ENCODE peak calls at places on chromosomes 16 and 17, in nine cellular contexts. C is sigmoid colon; Q is activated CD4-positive, alpha-beta T cell treated with anti-CD3 and anti-CD28 coated beads, Interleukin-2, amount 10 ng/mL, durations not matched to agents 7 days and 5 days; D is NAMALWA; G is T-helper 22 cell; W is AG09309; S is T-cell; X is endothelial cell; P is T1000. Z is an unnamed sample.

GRCh38 chr16:23172549-23172948 is 10.0 kb upstream of the SCNN1G start:
- DNase-seq in Q (no peak), D (no peak), X (no peak), S (no peak), P (no peak), C (no peak), W (no peak), G (no peak), Z (no peak)

GRCh38 chr17:52995127-52995526 is 827.6 kb upstream of the KIF2B start:
- DNase-seq in X (no peak), G (no peak), D (no peak), C (no peak), W (no peak), Q (no peak), S (no peak), P (no peak), Z (no peak)

GRCh38 chr16:81921415-81921814 is 89.9 kb downstream of the SDR42E1 start:
- DNase-seq in G (no peak), X (no peak), D (no peak), Q (no peak), S (no peak), P (no peak), C (peak; percentile 63), W (no peak), Z (no peak)

GRCh38 chr16:57720142-57720575 is 15.4 kb upstream of the KATNB1 start:
- DNase-seq in D (peak; percentile 54), Q (peak; percentile 67), W (peak; percentile 8), P (no peak), G (no peak), S (peak; percentile 24), X (peak; percentile 79), C (no peak), Z (no peak)

GRCh38 chr17:27751622-27752490 is 48.5 kb downstream of the NOS2 start:
- DNase-seq in G (no peak), C (no peak), X (no peak), P (no peak), W (no peak), S (no peak), Q (no peak), D (no peak), Z (no peak)

GRCh38 chr17:3983945-3984484 is 19.8 kb upstream of the ATP2A3 start:
- DNase-seq in C (no peak), X (peak; percentile 56), W (no peak), D (no peak), Q (no peak), S (no peak), G (no peak), P (no peak), Z (no peak)

GRCh38 chr16:27847030-27847550 is 216.4 kb downstream of the GSG1L start:
- DNase-seq in P (no peak), G (no peak), C (peak; percentile 33), X (no peak), Q (no peak), S (no peak), W (no peak), D (no peak), Z (no peak)

GRCh38 chr17:48596735-48597491 is 3.3 kb upstream of the HOXB5 start:
- DNase-seq in X (no peak), C (peak; percentile 75), G (no peak), S (no peak), W (no peak), D (no peak), Q (no peak), P (no peak), Z (no peak)

GRCh38 chr17:78022425-78022824 is 63.9 kb downstream of the TNRC6C start:
- DNase-seq in W (no peak), C (no peak), Q (no peak), D (no peak), S (no peak), G (no peak), X (no peak), P (no peak), Z (no peak)

GRCh38 chr16:18003033-18003432 is 333.5 kb downstream of the NPIPA8 start:
- DNase-seq in X (no peak), G (no peak), D (no peak), S (no peak), W (no peak), P (no peak), Q (no peak), C (no peak), Z (no peak)

GRCh38 chr16:78768226-78768625 is 668.8 kb downstream of the WWOX start:
- DNase-seq in G (no peak), Q (no peak), X (no peak), P (no peak), W (no peak), D (no peak), S (no peak), C (no peak), Z (no peak)

GRCh38 chr16:86231321-86231995 is 278.9 kb upstream of the FOXF1 start:
- DNase-seq in D (no peak), C (peak; percentile 48), W (no peak), G (no peak), P (no peak), X (no peak), Q (no peak), S (no peak), Z (no peak)

GRCh38 chr17:4617090-4617489 is 24.4 kb downstream of the ALOX15 start:
- DNase-seq in S (no peak), X (no peak), G (no peak), Q (no peak), W (no peak), P (no peak), D (no peak), C (no peak), Z (no peak)

Z was measured in NCI-H1048.